ENCODE peak calls at places on chromosomes 3 and 15, in eight cellular contexts. V, F, W, A, I, H, J and U are unnamed samples.
A peak's percentile ranks its signal among the peaks of the same experiment; 100 is the strongest.

GRCh38 chr15:73331501-73331900 is 37.3 kb downstream of the HCN4 start:
- DNase-seq in A (no peak), I (no peak), V (no peak), W (no peak), H (no peak), J (no peak), F (no peak), U (no peak)

GRCh38 chr3:38800511-38800910 is 15.5 kb downstream of the SCN10A start:
- DNase-seq in W (no peak), I (no peak), F (no peak), H (no peak), J (no peak), V (no peak), A (no peak), U (no peak)

GRCh38 chr3:156630081-156630772 is 44.2 kb upstream of the TIPARP start:
- DNase-seq in A (peak; percentile 36), J (no peak), I (no peak), H (no peak), F (no peak), W (peak; percentile 67), V (no peak), U (no peak)

GRCh38 chr3:39879581-39879980 is 70.2 kb downstream of the MYRIP start:
- DNase-seq in W (no peak), I (no peak), V (no peak), F (no peak), J (no peak), H (no peak), A (no peak), U (no peak)

GRCh38 chr3:186052096-186052495 is 56.8 kb downstream of the ETV5 start:
- DNase-seq in W (no peak), V (no peak), I (no peak), A (no peak), J (no peak), F (no peak), H (no peak), U (no peak)

GRCh38 chr15:42092666-42093445 is 1.5 kb downstream of the PLA2G4D start:
- DNase-seq in A (no peak), J (no peak), F (no peak), I (no peak), W (no peak), V (no peak), H (no peak), U (no peak)

GRCh38 chr15:71666723-71667122 is 143.6 kb upstream of the NR2E3 start:
- DNase-seq in I (no peak), F (no peak), V (no peak), H (no peak), J (no peak), A (no peak), W (no peak), U (no peak)

GRCh38 chr3:50238549-50239026 is 2.6 kb downstream of the GNAI2 start:
- DNase-seq in F (no peak), H (peak; percentile 75), A (no peak), V (peak; percentile 67), W (no peak), I (peak; percentile 90), J (no peak), U (no peak)

GRCh38 chr3:53588122-53588521 is 93.7 kb downstream of the CACNA1D start:
- DNase-seq in V (no peak), I (no peak), J (no peak), H (no peak), F (no peak), W (no peak), A (no peak), U (no peak)

GRCh38 chr3:105368575-105369500 is 2.1 kb downstream of the ALCAM start:
- DNase-seq in I (peak; percentile 84), W (peak; percentile 72), H (peak; percentile 20), A (peak; percentile 75), J (peak; percentile 67), F (peak; percentile 67), V (peak; percentile 44), U (peak; percentile 56)

GRCh38 chr3:108403198-108403597 is 106.8 kb downstream of the HHLA2 start:
- DNase-seq in J (no peak), W (no peak), I (no peak), H (no peak), F (no peak), A (no peak), V (no peak), U (no peak)

GRCh38 chr3:113769551-113769950 is 22.7 kb downstream of the ATP6V1A start:
- DNase-seq in H (no peak), A (no peak), J (peak; percentile 70), V (no peak), I (no peak), W (peak; percentile 55), F (no peak), U (no peak)

GRCh38 chr3:30639937-30640336 is 33.5 kb downstream of the TGFBR2 start:
- DNase-seq in F (no peak), I (no peak), H (no peak), V (no peak), J (no peak), A (no peak), W (no peak), U (no peak)

DNA sequence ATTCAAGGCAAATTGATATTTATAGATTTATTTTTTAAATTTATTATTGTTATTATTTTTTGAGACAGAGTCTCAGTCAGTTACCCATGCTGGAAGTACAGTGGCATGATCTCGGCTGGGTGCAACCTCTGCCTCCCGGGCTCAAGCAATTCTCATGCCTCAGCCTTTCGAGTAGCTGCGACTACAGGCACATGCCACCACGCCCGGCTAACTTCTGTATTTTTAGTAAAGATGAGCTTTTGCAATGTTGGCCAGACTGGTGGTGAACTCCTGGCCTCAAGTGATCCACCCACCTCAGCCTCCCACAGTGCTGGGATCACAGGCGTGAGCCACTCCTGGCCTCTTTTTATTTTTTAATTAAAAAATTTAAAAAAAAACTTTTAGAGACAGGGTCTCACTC is 19.0 kb downstream of the SPG21 start:
- DNase-seq in A (no peak), H (no peak), F (no peak), J (no peak), V (no peak), W (no peak), I (no peak), U (no peak)
- H3K36me3 ChIP-seq in A (peaks cover 34% of the 10 kb centered on the region), H (no peaks in the 10 kb centered on the region), F (peaks cover 50% of the 10 kb centered on the region), J (peaks cover 4% of the 10 kb centered on the region), V (no peaks in the 10 kb centered on the region), W (peaks cover 36% of the 10 kb centered on the region), I (peaks cover 31% of the 10 kb centered on the region), U (peaks cover 31% of the 10 kb centered on the region)

GRCh38 chr15:89436560-89437311 is 59.6 kb downstream of the RHCG start:
- DNase-seq in A (no peak), F (no peak), I (no peak), W (no peak), H (no peak), J (no peak), V (no peak), U (no peak)
- H3K27me3 ChIP-seq in A (no peaks in the 10 kb centered on the region), F (peaks cover 12% of the 10 kb centered on the region), I (no peaks in the 10 kb centered on the region), W (peaks cover 33% of the 10 kb centered on the region), H (no peaks in the 10 kb centered on the region), J (peaks cover 29% of the 10 kb centered on the region), V (no peaks in the 10 kb centered on the region), U (peaks cover 4% of the 10 kb centered on the region)

DNA sequence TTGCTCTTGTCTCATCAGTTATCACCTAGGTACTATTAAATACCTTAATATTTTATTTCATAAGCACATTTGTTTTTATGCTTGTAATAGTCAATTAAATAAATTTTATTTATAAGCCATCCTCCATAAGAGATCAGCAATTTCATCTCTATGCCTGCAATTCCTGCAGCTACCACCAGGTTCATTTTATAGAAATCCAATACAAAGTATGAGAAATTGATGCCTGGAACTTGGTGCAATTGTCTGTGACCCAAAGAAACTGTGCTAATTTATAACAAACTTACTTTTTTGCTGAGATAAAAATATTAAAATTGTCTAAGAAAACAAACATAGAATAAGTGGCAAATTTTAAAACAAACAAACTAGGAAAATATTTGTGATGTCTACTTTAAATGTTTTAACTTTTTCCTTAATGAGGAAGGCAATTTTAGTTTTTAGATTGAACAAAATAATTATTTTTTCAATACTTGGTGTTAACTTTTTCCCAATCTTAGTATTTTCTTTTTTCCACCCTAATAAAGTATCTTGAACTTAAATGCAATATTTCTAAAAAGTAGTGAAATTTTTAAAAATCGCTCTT is 1026.6 kb downstream of the ROBO1 start:
- DNase-seq in I (no peak), A (no peak), J (no peak), F (no peak), V (no peak), H (no peak), W (no peak), U (no peak)
- TF ChIP-seq CTCF in I (no peak), A (peak; percentile 52), J (peak; percentile 52), F (peak; percentile 48), V (no peak), H (no peak), W (peak; percentile 35), U (peak; percentile 34)

GRCh38 chr3:51422211-51422610 is 31.1 kb downstream of the RBM15B start:
- DNase-seq in A (no peak), J (no peak), H (no peak), F (no peak), V (no peak), I (no peak), W (no peak), U (no peak)
- H3K36me3 ChIP-seq in A (peaks cover 17% of the 10 kb centered on the region), J (peaks cover 4% of the 10 kb centered on the region), H (no peaks in the 10 kb centered on the region), F (peaks cover 80% of the 10 kb centered on the region), V (no peaks in the 10 kb centered on the region), I (peaks cover 25% of the 10 kb centered on the region), W (peaks cover 14% of the 10 kb centered on the region), U (peaks cover 40% of the 10 kb centered on the region)

GRCh38 chr3:16147226-16147625 is 27.3 kb upstream of the GALNT15 start:
- DNase-seq in F (peak; percentile 5), J (peak; percentile 48), A (no peak), W (peak; percentile 58), I (no peak), H (no peak), V (no peak), U (no peak)

GRCh38 chr3:16143870-16144568 is 30.5 kb upstream of the GALNT15 start:
- DNase-seq in J (no peak), H (no peak), A (no peak), F (no peak), W (no peak), V (no peak), I (no peak), U (no peak)

GRCh38 chr3:16146015-16146730 is 28.3 kb upstream of the GALNT15 start:
- DNase-seq in W (no peak), A (no peak), J (no peak), F (no peak), H (no peak), I (no peak), V (no peak), U (no peak)

GRCh38 chr3:16142350-16143050 is 32.0 kb upstream of the GALNT15 start:
- DNase-seq in I (no peak), W (no peak), J (no peak), F (no peak), A (no peak), H (no peak), V (no peak), U (no peak)

GRCh38 chr3:16145176-16145575 is 29.3 kb upstream of the GALNT15 start:
- DNase-seq in V (no peak), H (no peak), I (no peak), J (no peak), A (no peak), F (no peak), W (no peak), U (no peak)
- H3K27me3 ChIP-seq in V (no peaks in the 10 kb centered on the region), H (no peaks in the 10 kb centered on the region), I (no peaks in the 10 kb centered on the region), J (no peaks in the 10 kb centered on the region), A (no peaks in the 10 kb centered on the region), F (no peaks in the 10 kb centered on the region), W (no peaks in the 10 kb centered on the region), U (no peaks in the 10 kb centered on the region)

DNA sequence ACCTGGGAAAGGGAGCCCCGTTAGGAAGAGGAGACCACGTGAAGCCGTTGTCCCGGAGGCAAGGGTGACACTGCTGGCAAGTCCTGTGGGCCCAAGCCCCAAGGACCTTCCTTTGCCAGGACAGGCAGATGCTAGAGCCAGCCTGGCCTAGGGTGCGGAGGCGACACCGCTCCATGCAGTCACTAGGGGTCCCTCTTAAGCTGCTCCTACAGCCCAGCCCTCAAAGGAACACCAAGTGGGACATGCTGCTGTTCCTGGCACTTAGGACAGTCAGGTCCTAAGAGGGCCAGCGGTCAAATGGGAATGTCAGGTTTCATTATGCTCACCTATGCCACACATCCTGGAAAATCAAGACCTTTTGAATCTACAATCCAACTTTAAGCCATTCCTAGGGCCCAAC is 59.7 kb downstream of the RPN1 start:
- DNase-seq in H (no peak), A (no peak), I (no peak), J (no peak), F (no peak), W (no peak), V (no peak), U (no peak)
- TF ChIP-seq CTCF in H (no peak), A (peak; percentile 60), I (no peak), J (no peak), F (peak; percentile 31), W (no peak), V (no peak), U (no peak)